ENCODE peak calls at places on chromosomes 16 and 17, in four cellular contexts. S, T, G and U are unnamed samples.

GRCh38 chr17:41048441-41048840 is 1.3 kb upstream of the KRTAP2-1 start:
- DNase-seq in S (no peak), T (no peak), G (no peak), U (peak; percentile 53)

GRCh38 chr17:31564291-31564690 is 172.8 kb downstream of the RAB11FIP4 start:
- DNase-seq in S (no peak), T (no peak), G (no peak), U (no peak)

GRCh38 chr16:69131749-69132423 is 502 bp downstream of the CHTF8 start:
- DNase-seq in S (peak; percentile 78), T (no peak), G (peak; percentile 82), U (peak; percentile 75)

GRCh38 chr16:35365675-35366074 is 1906.3 kb downstream of the TP53TG3F start:
- DNase-seq in S (no peak), T (peak; percentile 77), G (no peak), U (peak; percentile 57)

GRCh38 chr16:49491736-49492089 is 118.1 kb downstream of the C16orf78 start:
- DNase-seq in S (peak; percentile 50), T (no peak), G (peak; percentile 57), U (no peak)

GRCh38 chr17:45170976-45171337 is 9.3 kb downstream of the HEXIM2 start:
- DNase-seq in S (peak; percentile 58), T (peak; percentile 92), G (peak; percentile 74), U (peak; percentile 98)

GRCh38 chr16:52320930-52321439 is 226.0 kb downstream of the TOX3 start:
- DNase-seq in S (no peak), T (no peak), G (no peak), U (no peak)

GRCh38 chr17:40062347-40063033 is at the start of gene THRA:
- DNase-seq in S (peak; percentile 83), T (no peak), G (peak; percentile 88), U (peak; percentile 54)

GRCh38 chr17:12830692-12831363 is 41.5 kb downstream of the ARHGAP44 start:
- DNase-seq in S (no peak), T (no peak), G (no peak), U (no peak)

GRCh38 chr17:39199673-39199985 is 454 bp upstream of the RPL19 start:
- DNase-seq in S (no peak), T (no peak), G (no peak), U (peak; percentile 43)

GRCh38 chr16:68939921-68940320 is 96.6 kb downstream of the TANGO6 start:
- DNase-seq in S (no peak), T (no peak), G (no peak), U (no peak)

GRCh38 chr17:11996722-11997146 is 541 bp downstream of the ZNF18 start:
- DNase-seq in S (no peak), T (no peak), G (no peak), U (peak; percentile 41)

GRCh38 chr16:89565256-89565505 is 4.7 kb downstream of the RPL13 start:
- DNase-seq in S (no peak), T (no peak), G (no peak), U (peak; percentile 67)
- H3K4me3 ChIP-seq in S (no peak overlapping the region), T (no peak overlapping the region), G (peak overlapping the region; percentile 34), U (no peak overlapping the region)

DNA sequence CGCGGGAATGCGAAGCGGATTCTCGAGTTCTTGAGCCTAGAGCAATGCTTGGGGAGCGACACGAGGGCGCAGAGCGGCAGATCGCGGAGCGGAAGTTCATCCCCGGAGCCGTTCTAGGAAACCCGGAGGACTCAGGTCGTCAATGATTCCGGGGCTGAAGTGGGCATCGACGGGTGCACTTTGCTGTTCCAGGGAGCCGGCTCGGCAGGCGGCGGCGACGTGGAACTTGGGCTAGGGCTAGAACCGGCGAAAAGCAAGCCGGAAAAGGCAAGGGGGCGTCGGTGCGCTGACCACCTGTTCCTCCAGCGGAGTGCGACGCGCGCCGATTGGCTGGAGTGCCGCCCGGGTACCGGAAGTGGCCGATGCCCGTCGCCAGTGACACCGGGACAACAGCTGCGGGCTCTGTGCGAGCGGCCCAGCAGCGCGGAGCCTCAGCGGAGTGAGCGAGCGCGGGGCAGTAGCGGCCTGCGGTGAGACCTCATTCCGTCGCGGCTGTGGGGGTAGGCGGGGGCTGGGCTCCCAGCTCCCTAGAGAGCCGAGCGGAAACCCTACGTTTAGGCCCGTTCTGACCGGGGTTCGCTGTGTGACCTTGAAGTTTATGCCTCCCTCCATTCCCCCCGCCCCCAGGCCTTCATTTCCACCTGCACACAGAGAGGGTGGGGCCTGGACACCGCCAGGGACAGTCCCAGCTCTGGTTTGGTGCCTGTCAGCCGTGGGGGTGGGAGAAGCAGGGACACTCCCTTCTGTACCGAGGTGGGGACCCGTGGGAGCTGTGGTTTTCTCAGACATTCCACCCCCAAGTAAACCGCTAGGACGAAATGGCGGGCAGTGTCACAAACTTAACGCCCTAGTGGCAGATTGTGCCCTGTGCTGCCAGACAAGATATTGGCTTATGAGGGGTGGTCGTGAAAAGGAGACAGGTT is at the start of gene ZFP3:
- DNase-seq in S (peak; percentile 89), T (no peak), G (peak; percentile 90), U (peak; percentile 68)
- TF ChIP-seq CTCF in S (peak; percentile 8), T (no peak), G (no peak), U (no peak)

DNA sequence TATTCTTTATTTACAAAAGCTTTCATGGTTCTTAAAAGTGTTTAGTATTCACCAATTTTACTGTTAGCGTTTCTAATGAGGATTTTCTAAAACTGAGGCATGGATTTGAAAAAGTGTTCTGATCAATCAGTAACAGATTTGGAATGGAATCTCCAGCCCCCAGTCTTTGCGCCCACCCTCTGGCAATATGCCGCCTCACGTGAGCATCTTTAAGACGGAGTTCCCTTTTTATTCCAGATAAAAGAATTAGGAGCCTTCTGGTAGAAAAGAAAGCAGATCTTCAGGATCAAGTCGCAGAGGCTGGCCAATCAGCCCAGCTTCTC is 1.1 kb downstream of the TBC1D16 start:
- DNase-seq in S (no peak), T (no peak), G (no peak), U (no peak)
- H3K4me3 ChIP-seq in S (peak overlapping the region; percentile 80), T (peak overlapping the region; percentile 62), G (peak overlapping the region; percentile 84), U (peak overlapping the region; percentile 66)

DNA sequence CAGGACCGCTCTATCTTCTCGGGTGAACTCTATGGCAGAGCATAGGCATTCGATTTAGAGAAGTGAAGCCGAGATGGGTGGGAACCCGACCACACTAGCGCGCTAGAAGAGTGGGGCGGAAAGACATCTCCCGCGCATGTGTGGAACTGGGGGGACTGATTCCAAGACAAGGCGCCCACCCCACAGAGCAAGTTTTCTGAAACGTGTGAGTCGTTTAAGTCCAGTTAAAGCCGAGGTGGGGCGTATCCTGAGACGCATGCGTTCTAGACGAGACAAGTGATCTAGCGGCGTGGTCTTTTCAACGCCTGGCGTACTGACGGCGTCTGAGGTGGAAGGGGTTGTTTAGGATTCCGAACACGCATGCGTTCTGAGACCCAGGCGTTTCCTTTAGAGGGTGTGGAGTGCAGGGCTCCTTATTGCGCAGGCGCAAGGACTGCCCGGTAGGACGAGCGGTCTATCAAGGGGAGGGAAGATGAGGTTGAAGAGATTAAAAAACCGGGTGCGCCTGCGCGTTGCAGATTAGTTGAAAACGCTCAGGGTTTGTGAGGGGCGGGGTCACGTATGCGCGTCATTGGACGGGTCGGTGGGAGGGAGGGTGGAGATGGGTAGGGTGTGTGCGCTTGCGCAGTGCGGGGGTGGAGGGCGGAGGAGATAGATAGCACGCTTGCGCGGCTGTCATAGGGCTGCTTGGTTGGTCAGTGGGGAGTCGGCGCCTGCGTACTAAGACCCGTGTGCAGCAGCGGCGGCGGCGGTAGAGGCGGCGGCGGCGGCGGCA is at the start of gene EIF5A:
- DNase-seq in S (peak; percentile 100), T (peak; percentile 99), G (peak; percentile 100), U (peak; percentile 100)
- TF ChIP-seq CTCF in S (no peak), T (no peak), G (no peak), U (no peak)

GRCh38 chr16:19017179-19017578 is 33.4 kb downstream of the TMC7 start:
- DNase-seq in S (no peak), T (no peak), G (no peak), U (no peak)

GRCh38 chr16:19020689-19021088 is 37.0 kb downstream of the TMC7 start:
- DNase-seq in S (no peak), T (no peak), G (no peak), U (no peak)

GRCh38 chr16:19027416-19027815 is 40.0 kb upstream of the COQ7 start:
- DNase-seq in S (no peak), T (no peak), G (no peak), U (no peak)

DNA sequence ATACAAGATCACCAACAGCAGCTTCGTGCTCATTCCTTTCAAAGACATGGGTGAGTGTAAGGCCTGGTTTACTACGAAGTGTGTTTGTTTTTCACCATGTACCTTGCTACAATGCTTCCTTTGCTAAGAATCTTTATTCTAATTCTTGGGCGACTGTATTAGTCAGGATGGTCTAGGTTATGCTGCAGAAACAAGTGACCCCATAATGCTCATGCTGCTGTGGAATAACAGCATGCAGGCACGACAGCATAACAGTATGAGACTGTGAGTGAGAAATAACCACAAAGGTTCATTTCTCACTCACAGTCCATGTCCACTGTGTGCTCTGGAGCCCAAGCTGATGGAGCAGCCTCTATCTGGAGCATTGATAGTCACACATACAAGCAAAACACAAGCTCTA is 38.0 kb downstream of the TMC7 start:
- DNase-seq in S (no peak), T (no peak), G (no peak), U (no peak)
- H3K4me3 ChIP-seq in S (no peak overlapping the region), T (no peak overlapping the region), G (no peak overlapping the region), U (no peak overlapping the region)

GRCh38 chr16:23339781-23340180 is 37.7 kb downstream of the SCNN1B start:
- DNase-seq in S (no peak), T (peak; percentile 38), G (no peak), U (peak; percentile 24)
- TF ChIP-seq CTCF in S (no peak), T (no peak), G (no peak), U (no peak)

DNA sequence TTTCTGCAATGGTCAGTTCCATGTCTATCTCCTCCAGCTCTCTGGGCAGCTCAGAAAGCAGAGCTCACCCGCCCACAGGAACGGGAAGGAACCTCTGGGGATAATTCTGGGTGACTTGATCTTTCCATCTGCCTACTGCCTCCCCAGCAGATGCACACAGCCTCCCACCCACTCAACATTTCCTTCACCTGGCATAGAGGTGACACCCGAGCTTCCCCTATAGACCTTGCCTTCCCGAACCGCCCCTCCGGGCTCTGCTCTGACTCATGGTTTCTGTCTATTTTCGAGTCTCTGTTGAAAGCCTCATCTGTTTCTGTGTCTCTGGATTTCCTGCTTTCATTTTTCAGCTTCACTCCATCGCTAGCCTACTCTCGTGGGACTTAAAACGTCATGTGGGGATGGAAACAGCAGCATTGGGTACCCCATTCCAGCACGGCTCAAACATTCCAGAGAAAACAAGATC is 11.4 kb downstream of the GGA3 start:
- DNase-seq in S (no peak), T (no peak), G (no peak), U (peak; percentile 70)
- H3K4me3 ChIP-seq in S (peak overlapping the region; percentile 14), T (no peak overlapping the region), G (peak overlapping the region; percentile 0), U (no peak overlapping the region)

GRCh38 chr17:78889525-78889924 is 13.5 kb downstream of the CEP295NL start:
- DNase-seq in S (no peak), T (no peak), G (no peak), U (no peak)
- TF ChIP-seq CTCF in S (no peak), T (no peak), G (no peak), U (no peak)

GRCh38 chr17:75633484-75634375 is 496 bp downstream of the SMIM5 start:
- DNase-seq in S (peak; percentile 88), T (peak; percentile 60), G (peak; percentile 95), U (peak; percentile 92)
- H3K4me3 ChIP-seq in S (peak overlapping the region; percentile 30), T (no peak overlapping the region), G (peak overlapping the region; percentile 15), U (no peak overlapping the region)